ENCODE peak calls at places on chromosomes 12 and 14, in five cellular contexts. Z is activated CD8-positive, alpha-beta T cell treated with anti-CD3 and anti-CD28 coated beads for 36 hours; F is astrocyte; I is pancreas; M is heart left ventricle. R is an unnamed sample.

GRCh38 chr12:46578190-46578982 is 205.8 kb upstream of the SLC38A2 start:
- DNase-seq in F (no peak), M (no peak), Z (no peak), I (no peak), R (no peak)

GRCh38 chr12:132812631-132813305 is 15.9 kb downstream of the GOLGA3 start:
- DNase-seq in M (no peak), I (no peak), Z (peak), F (peak), R (no peak)

GRCh38 chr12:23662966-23663365 is 286.5 kb downstream of the SOX5 start:
- DNase-seq in F (no peak), M (no peak), Z (no peak), I (peak), R (no peak)

GRCh38 chr12:132647858-132648257 is 29.3 kb downstream of the P2RX2 start:
- DNase-seq in M (no peak), F (no peak), Z (no peak), I (no peak), R (no peak)

GRCh38 chr12:93183940-93184663 is 193.6 kb upstream of the NUDT4 start:
- DNase-seq in I (no peak), F (peak), Z (no peak), M (peak), R (no peak)

GRCh38 chr12:92226036-92226661 is 80.5 kb upstream of the BTG1 start:
- DNase-seq in F (peak), I (no peak), M (no peak), Z (no peak), R (no peak)

GRCh38 chr12:39692258-39692853 is 72.8 kb upstream of the ABCD2 start:
- DNase-seq in F (peak), Z (no peak), I (no peak), M (no peak), R (no peak)

GRCh38 chr14:52694761-52695480 is 437 bp downstream of the ERO1A start:
- DNase-seq in Z (peak), F (peak), I (peak), M (peak), R (no peak)

GRCh38 chr12:89073027-89073398 is 279.3 kb downstream of the DUSP6 start:
- DNase-seq in M (no peak), F (peak), Z (no peak), I (peak), R (no peak)

GRCh38 chr12:120737557-120738251 is 12.1 kb downstream of the ACADS start:
- DNase-seq in M (no peak), F (no peak), Z (no peak), I (no peak), R (no peak)

GRCh38 chr12:45273717-45274271 is 57.9 kb downstream of the ANO6 start:
- DNase-seq in Z (no peak), I (no peak), M (no peak), F (peak), R (no peak)

GRCh38 chr14:61648377-61648776 is 46.9 kb upstream of the HIF1A start:
- DNase-seq in Z (no peak), M (no peak), I (no peak), F (no peak), R (no peak)

GRCh38 chr14:32047791-32048190 is 29.3 kb upstream of the ARHGAP5 start:
- DNase-seq in M (no peak), F (peak), Z (no peak), I (no peak), R (no peak)

GRCh38 chr12:14264316-14264715 is 101.2 kb upstream of the ATF7IP start:
- DNase-seq in F (no peak), Z (no peak), I (no peak), M (no peak), R (no peak)

GRCh38 chr14:52873694-52874093 is 77.2 kb downstream of the FERMT2 start:
- DNase-seq in Z (no peak), I (no peak), F (no peak), M (no peak), R (no peak)

GRCh38 chr12:46627686-46628085 is 198.1 kb downstream of the SLC38A4 start:
- DNase-seq in Z (no peak), M (no peak), F (peak), I (no peak), R (no peak)

GRCh38 chr14:70972107-70972976 is 65.1 kb downstream of the PCNX1 start:
- DNase-seq in I (peak), F (peak), Z (peak), M (peak), R (peak)

GRCh38 chr14:63523735-63524408 is 19.3 kb downstream of the PPP2R5E start:
- DNase-seq in I (no peak), F (no peak), Z (no peak), M (no peak), R (no peak)

GRCh38 chr12:31034372-31034771 is 39.3 kb upstream of the DDX11 start:
- DNase-seq in F (no peak), I (no peak), Z (no peak), M (no peak), R (no peak)

GRCh38 chr12:111304642-111305071 is 64.2 kb downstream of the PHETA1 start:
- DNase-seq in M (no peak), F (no peak), I (no peak), Z (peak), R (no peak)

GRCh38 chr12:17035372-17035771 is 429.4 kb upstream of the LMO3 start:
- DNase-seq in I (no peak), F (no peak), M (no peak), Z (no peak), R (no peak)

GRCh38 chr14:28681681-28682080 is 84.9 kb upstream of the FOXG1 start:
- DNase-seq in I (no peak), M (no peak), F (no peak), Z (no peak), R (no peak)
- TF ChIP-seq CTCF in I (no peak), M (no peak), F (no peak), Z (no peak), R (no peak)

GRCh38 chr14:43031598-43031997 is 1424.9 kb downstream of the LRFN5 start:
- DNase-seq in F (no peak), I (no peak), M (no peak), Z (no peak), R (no peak)
- TF ChIP-seq CTCF in F (no peak), I (no peak), M (no peak), Z (no peak), R (no peak)

GRCh38 chr12:1592444-1593231 is 1.7 kb downstream of the FBXL14 start:
- DNase-seq in M (no peak), I (peak), F (peak), Z (peak), R (peak)
- TF ChIP-seq CTCF in M (no peak), I (no peak), F (no peak), Z (no peak), R (no peak)

DNA sequence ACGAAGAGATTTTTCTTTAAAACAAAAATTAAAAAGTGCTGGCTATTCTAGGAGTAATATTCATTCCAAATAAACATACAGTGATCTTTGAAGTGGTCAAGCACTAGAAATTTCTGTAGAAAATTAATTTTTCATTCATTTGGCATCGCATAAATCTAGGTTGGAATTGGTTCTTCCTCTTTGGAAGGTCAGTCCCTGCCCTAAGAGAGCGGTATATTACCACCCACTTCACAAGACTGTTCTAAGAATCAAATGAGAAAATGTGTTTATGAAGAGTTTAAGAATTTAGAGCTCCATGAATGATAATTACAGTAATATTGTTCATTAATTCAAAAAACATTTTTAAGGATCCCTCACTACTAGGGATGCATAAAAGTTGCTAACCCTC is 444 bp upstream of the GEMIN2 start:
- DNase-seq in M (no peak), Z (no peak), F (no peak), I (no peak), R (no peak)
- TF ChIP-seq CTCF in M (no peak), Z (no peak), F (no peak), I (no peak), R (no peak)

DNA sequence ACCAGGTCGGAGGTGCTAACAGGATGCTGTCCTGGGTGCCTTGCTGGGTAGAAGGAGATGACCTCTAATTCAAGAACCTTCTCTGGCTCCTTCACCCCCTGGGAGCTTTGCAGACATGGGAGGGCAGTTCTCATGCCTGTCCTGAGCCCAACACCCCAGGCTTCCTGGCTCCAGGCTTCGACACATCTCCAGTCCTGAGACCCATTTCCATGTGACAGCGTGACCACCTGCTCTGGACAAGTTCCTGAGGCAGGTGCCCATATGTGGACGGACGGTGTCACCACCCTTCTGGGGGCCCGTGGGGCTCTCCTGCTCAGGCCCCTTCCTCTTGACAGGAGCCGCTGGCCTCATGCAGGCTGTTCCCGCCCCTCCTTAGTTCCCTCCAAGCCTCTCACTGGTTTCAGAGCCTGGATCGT is 291.8 kb upstream of the RTL1 start:
- DNase-seq in Z (no peak), I (no peak), F (no peak), M (no peak), R (no peak)
- TF ChIP-seq CTCF in Z (no peak), I (no peak), F (no peak), M (no peak), R (no peak)

R was measured in activated B cell treated with CpG ODN at 0.5 μM for 24 hours.